ENCODE peak calls at places on chromosomes 6 and 20, in seven cellular contexts. A is A673, G is spleen, W is upper lobe of right lung, M is NB4, L is GM23338, O is epithelial cell of esophagus. K is an unnamed sample.

GRCh38 chr20:39706089-39706721 is 744.1 kb downstream of the DHX35 start:
- DNase-seq in A (no peak), G (no peak), W (no peak), M (no peak), L (no peak), O (no peak), K (no peak)

GRCh38 chr6:134317471-134318131 is at the start of gene SGK1:
- DNase-seq in A (peak; percentile 35), G (peak; percentile 79), W (no peak), M (no peak), L (peak; percentile 81), O (peak; percentile 55), K (peak; percentile 23)

GRCh38 chr6:32198345-32198696 is 5.9 kb upstream of the GPSM3 start:
- DNase-seq in A (no peak), G (no peak), W (no peak), M (no peak), L (no peak), O (no peak), K (no peak)

GRCh38 chr6:4581468-4582420 is 194.5 kb upstream of the CDYL start:
- DNase-seq in A (no peak), G (no peak), W (no peak), M (no peak), L (no peak), O (peak; percentile 49), K (peak; percentile 91)

GRCh38 chr6:27352850-27353249 is 35.7 kb upstream of the ZNF391 start:
- DNase-seq in A (no peak), G (no peak), W (no peak), M (peak; percentile 9), L (no peak), O (no peak), K (no peak)

GRCh38 chr6:41428402-41428994 is 93.1 kb downstream of the NCR2 start:
- DNase-seq in A (no peak), G (no peak), W (no peak), M (peak; percentile 43), L (no peak), O (no peak), K (no peak)

GRCh38 chr20:652611-653109 is 340 bp downstream of the SRXN1 start:
- DNase-seq in A (no peak), G (peak; percentile 89), W (peak; percentile 79), M (peak; percentile 53), L (no peak), O (no peak), K (no peak)

GRCh38 chr6:74357329-74357728 is 661.3 kb downstream of the CD109 start:
- DNase-seq in A (no peak), G (no peak), W (no peak), M (no peak), L (no peak), O (no peak), K (peak; percentile 8)

GRCh38 chr20:35120012-35120701 is 27.0 kb downstream of the EDEM2 start:
- DNase-seq in A (no peak), G (no peak), W (no peak), M (peak; percentile 94), L (no peak), O (no peak), K (no peak)

GRCh38 chr6:21749754-21750153 is 156.2 kb downstream of the SOX4 start:
- DNase-seq in A (peak; percentile 66), G (no peak), W (no peak), M (no peak), L (no peak), O (no peak), K (no peak)

GRCh38 chr20:37341632-37342031 is 4.3 kb upstream of the SRC start:
- DNase-seq in A (no peak), G (peak; percentile 66), W (peak; percentile 53), M (no peak), L (no peak), O (no peak), K (no peak)

GRCh38 chr20:58237318-58238182 is 9.1 kb upstream of the ANKRD60 start:
- DNase-seq in A (peak; percentile 18), G (no peak), W (no peak), M (no peak), L (no peak), O (no peak), K (peak; percentile 31)

GRCh38 chr6:91083226-91083625 is 496.4 kb upstream of the MAP3K7 start:
- DNase-seq in A (peak; percentile 62), G (no peak), W (no peak), M (no peak), L (no peak), O (no peak), K (peak; percentile 49)

GRCh38 chr6:157068691-157069228 is 254.6 kb downstream of the TMEM242 start:
- DNase-seq in A (no peak), G (no peak), W (no peak), M (no peak), L (no peak), O (peak; percentile 31), K (no peak)

GRCh38 chr6:12238191-12238590 is 52.0 kb upstream of the EDN1 start:
- DNase-seq in A (no peak), G (no peak), W (no peak), M (peak; percentile 35), L (no peak), O (no peak), K (no peak)

GRCh38 chr6:150915868-150916267 is 50.4 kb downstream of the MTHFD1L start:
- DNase-seq in A (peak; percentile 55), G (no peak), W (no peak), M (peak; percentile 52), L (no peak), O (peak; percentile 35), K (no peak)

GRCh38 chr6:107103082-107103481 is 12.2 kb downstream of the BEND3 start:
- DNase-seq in A (no peak), G (no peak), W (no peak), M (no peak), L (peak; percentile 55), O (no peak), K (no peak)

GRCh38 chr6:99151634-99152344 is 197.7 kb downstream of the FAXC start:
- DNase-seq in A (peak; percentile 67), G (no peak), W (peak; percentile 67), M (peak; percentile 49), L (peak; percentile 86), O (peak; percentile 65), K (no peak)

GRCh38 chr20:60209048-60209447 is 250.8 kb downstream of the CDH26 start:
- DNase-seq in A (no peak), G (no peak), W (no peak), M (no peak), L (no peak), O (no peak), K (no peak)

GRCh38 chr6:70371454-70372105 is 41.7 kb upstream of the FAM135A start:
- DNase-seq in A (peak; percentile 85), G (no peak), W (no peak), M (peak; percentile 62), L (peak; percentile 60), O (peak; percentile 88), K (peak; percentile 57)

GRCh38 chr6:164927288-164928040 is 381.9 kb downstream of the C6orf118 start:
- DNase-seq in A (peak; percentile 65), G (peak; percentile 87), W (peak; percentile 82), M (peak; percentile 73), L (peak; percentile 77), O (peak; percentile 64), K (peak; percentile 43)

GRCh38 chr6:170006524-170007467 is 255.4 kb downstream of the ERMARD start:
- DNase-seq in A (no peak), G (peak; percentile 67), W (peak; percentile 61), M (no peak), L (peak; percentile 98), O (no peak), K (no peak)

GRCh38 chr6:118042855-118043254 is 135.8 kb downstream of the SLC35F1 start:
- DNase-seq in A (no peak), G (no peak), W (no peak), M (no peak), L (no peak), O (no peak), K (no peak)

DNA sequence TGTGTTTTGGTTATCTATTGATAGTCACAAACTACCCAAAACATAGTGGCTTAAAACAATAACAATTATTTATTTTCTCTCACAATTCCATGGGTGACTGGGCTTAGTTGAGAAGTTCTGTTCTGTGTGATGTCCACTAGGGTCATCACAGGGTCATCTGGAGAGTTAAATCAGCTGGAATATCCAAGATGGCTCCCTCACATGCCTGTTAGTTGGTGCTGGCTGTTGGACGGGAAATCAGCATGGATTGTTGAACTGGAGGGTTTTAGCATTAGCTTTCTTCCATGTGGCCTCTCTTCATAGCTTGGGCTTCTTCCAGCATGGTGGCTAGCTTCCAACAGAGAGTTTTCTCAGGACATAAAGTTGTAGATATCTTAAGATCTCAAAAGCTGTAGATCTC is 19.5 kb downstream of the MARCKS start:
- DNase-seq in A (no peak), G (no peak), W (no peak), M (no peak), L (peak; percentile 47), O (no peak), K (no peak)
- TF ChIP-seq CTCF in A (no peak), G (no peak), W (no peak), M (no peak), L (peak; percentile 46), O (no peak), K (peak; percentile 8)

DNA sequence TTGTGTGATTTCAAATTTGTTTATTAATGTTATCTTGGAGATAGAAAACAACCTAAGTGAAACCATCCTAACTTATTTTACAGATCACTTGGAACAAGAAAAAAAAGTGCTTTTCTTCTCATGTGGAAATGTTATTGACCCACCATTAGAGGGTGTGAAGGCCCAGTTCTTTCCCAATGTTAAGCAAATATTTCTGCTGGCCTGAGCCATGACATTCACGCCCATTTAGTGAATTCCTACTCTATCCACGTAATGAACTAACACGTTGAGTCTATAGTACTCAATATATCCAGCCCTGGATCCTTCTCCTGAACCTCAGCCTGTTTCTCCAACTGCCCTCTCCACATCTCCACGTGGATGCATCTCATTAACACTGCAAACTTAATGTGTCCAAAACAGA is 180.6 kb upstream of the ZFP64 start:
- DNase-seq in A (no peak), G (no peak), W (no peak), M (no peak), L (no peak), O (no peak), K (no peak)
- H3K4me3 ChIP-seq in A (no peak overlapping the region), G (no peak overlapping the region), W (no peak overlapping the region), M (no peak overlapping the region), L (no peak overlapping the region), O (no peak overlapping the region), K (no peak overlapping the region)

GRCh38 chr20:25987073-25987927 is 290.6 kb upstream of the ZNF337 start:
- DNase-seq in A (peak; percentile 54), G (peak; percentile 81), W (peak; percentile 72), M (peak; percentile 4), L (peak; percentile 45), O (peak; percentile 18), K (no peak)
- TF ChIP-seq CTCF in A (peak; percentile 29), G (peak; percentile 29), W (peak; percentile 33), M (no peak), L (no peak), O (peak; percentile 23), K (peak; percentile 38)

GRCh38 chr20:54624701-54625472 is 149.5 kb downstream of the DOK5 start:
- DNase-seq in A (peak; percentile 55), G (no peak), W (no peak), M (no peak), L (no peak), O (no peak), K (no peak)

GRCh38 chr20:54618412-54618811 is 143.0 kb downstream of the DOK5 start:
- DNase-seq in A (no peak), G (no peak), W (no peak), M (no peak), L (no peak), O (no peak), K (no peak)

GRCh38 chr20:54622338-54623280 is 147.2 kb downstream of the DOK5 start:
- DNase-seq in A (peak; percentile 41), G (no peak), W (no peak), M (no peak), L (no peak), O (no peak), K (no peak)

GRCh38 chr20:54623923-54624569 is 148.7 kb downstream of the DOK5 start:
- DNase-seq in A (no peak), G (no peak), W (no peak), M (no peak), L (no peak), O (no peak), K (no peak)

GRCh38 chr20:54619181-54619580 is 143.8 kb downstream of the DOK5 start:
- DNase-seq in A (no peak), G (no peak), W (no peak), M (no peak), L (no peak), O (peak; percentile 2), K (no peak)
- H3K4me3 ChIP-seq in A (no peak overlapping the region), G (no peak overlapping the region), W (no peak overlapping the region), M (no peak overlapping the region), L (no peak overlapping the region), O (no peak overlapping the region), K (no peak overlapping the region)

K was measured in astrocyte of the cerebellum.